ENCODE peak calls at places on chromosomes 7 and 10, in four cellular contexts. One of them, this sample, is unnamed.
A peak's percentile ranks its signal among the peaks of the same experiment; 100 is the strongest.

GRCh38 chr7:159033956-159034938 is 110.4 kb downstream of the VIPR2 start:
- DNase-seq in hepatocyte: no peak
- DNase-seq in cardiac fibroblast: no peak
- DNase-seq in GM23248: no peak
- DNase-seq in this sample: no peak

GRCh38 chr10:70455213-70455630 is 13.7 kb upstream of the NODAL start:
- DNase-seq in hepatocyte: no peak
- DNase-seq in cardiac fibroblast: no peak
- DNase-seq in GM23248: no peak
- DNase-seq in this sample: no peak

GRCh38 chr10:69644658-69645295 is 14.7 kb downstream of the FAM241B start:
- DNase-seq in hepatocyte: peak; percentile 83
- DNase-seq in cardiac fibroblast: peak; percentile 67
- DNase-seq in GM23248: peak; percentile 74
- DNase-seq in this sample: peak; percentile 18

GRCh38 chr10:97796651-97797050 is 24.9 kb upstream of the SFRP5 start:
- DNase-seq in hepatocyte: no peak
- DNase-seq in cardiac fibroblast: no peak
- DNase-seq in GM23248: no peak
- DNase-seq in this sample: no peak

GRCh38 chr7:468681-469590 is 50.7 kb downstream of the PDGFA start:
- DNase-seq in hepatocyte: no peak
- DNase-seq in cardiac fibroblast: peak; percentile 40
- DNase-seq in GM23248: peak; percentile 58
- DNase-seq in this sample: no peak

GRCh38 chr10:17685227-17685840 is 41.4 kb downstream of the STAM start:
- DNase-seq in hepatocyte: no peak
- DNase-seq in cardiac fibroblast: no peak
- DNase-seq in GM23248: no peak
- DNase-seq in this sample: no peak

GRCh38 chr10:100041620-100042019 is 31.9 kb upstream of the DNMBP start:
- DNase-seq in hepatocyte: no peak
- DNase-seq in cardiac fibroblast: peak; percentile 8
- DNase-seq in GM23248: no peak
- DNase-seq in this sample: no peak

GRCh38 chr7:29764227-29764626 is 42.1 kb upstream of the WIPF3 start:
- DNase-seq in hepatocyte: no peak
- DNase-seq in cardiac fibroblast: no peak
- DNase-seq in GM23248: no peak
- DNase-seq in this sample: no peak

GRCh38 chr10:59905066-59905734 is 1.2 kb downstream of the CCDC6 start:
- DNase-seq in hepatocyte: peak; percentile 60
- DNase-seq in cardiac fibroblast: peak; percentile 27
- DNase-seq in GM23248: peak; percentile 57
- DNase-seq in this sample: no peak

GRCh38 chr7:69597278-69598076 is 798 bp upstream of the AUTS2 start:
- DNase-seq in hepatocyte: peak; percentile 54
- DNase-seq in cardiac fibroblast: peak; percentile 9
- DNase-seq in GM23248: peak; percentile 42
- DNase-seq in this sample: no peak